ENCODE peak calls at places on chromosomes 7 and 10, in five cellular contexts. T, H, Z, R and I are unnamed samples.

GRCh38 chr10:77919713-77920108 is 6.8 kb downstream of the DLG5 start:
- DNase-seq in Z (no peak), H (peak; percentile 61), T (peak; percentile 80), R (no peak), I (peak; percentile 84)

GRCh38 chr7:29886827-29887226 is 80.5 kb downstream of the WIPF3 start:
- DNase-seq in R (no peak), H (no peak), T (no peak), Z (no peak), I (no peak)

GRCh38 chr10:96352027-96352426 is 6.8 kb downstream of the OPALIN start:
- DNase-seq in T (no peak), H (no peak), Z (no peak), R (no peak), I (no peak)

GRCh38 chr7:66631471-66631870 is 2.8 kb downstream of the KCTD7 start:
- DNase-seq in R (no peak), H (no peak), Z (no peak), T (no peak), I (no peak)

GRCh38 chr7:28155019-28155660 is 25.5 kb downstream of the JAZF1 start:
- DNase-seq in Z (no peak), R (no peak), T (no peak), H (no peak), I (no peak)

GRCh38 chr7:94650652-94651051 is 5.3 kb downstream of the SGCE start:
- DNase-seq in R (no peak), T (no peak), Z (no peak), H (no peak), I (no peak)

GRCh38 chr7:133742709-133743538 is 384.2 kb upstream of the LRGUK start:
- DNase-seq in H (peak; percentile 26), R (no peak), T (peak; percentile 2), Z (peak; percentile 6), I (peak; percentile 2)

GRCh38 chr10:78914502-78915330 is 154.1 kb upstream of the ZMIZ1 start:
- DNase-seq in T (no peak), H (no peak), R (no peak), Z (no peak), I (no peak)

GRCh38 chr10:12448729-12449391 is 99.5 kb downstream of the CAMK1D start:
- DNase-seq in H (peak; percentile 90), T (peak; percentile 74), Z (no peak), R (no peak), I (peak; percentile 41)

GRCh38 chr7:14598978-14599377 is 303.6 kb downstream of the DGKB start:
- DNase-seq in R (no peak), H (peak; percentile 34), Z (no peak), T (no peak), I (no peak)

GRCh38 chr10:47024399-47025252 is 113.4 kb downstream of the PTPN20 start:
- DNase-seq in Z (peak; percentile 81), H (peak; percentile 18), R (peak; percentile 38), T (peak; percentile 71), I (peak; percentile 62)

GRCh38 chr10:73494213-73494612 is 1.6 kb downstream of the PPP3CB start:
- DNase-seq in T (no peak), H (no peak), Z (peak; percentile 5), R (no peak), I (no peak)